ENCODE peak calls at places on chromosomes 16 and 17, in five cellular contexts. F is mesendoderm, Q is PC-9, Y is neural progenitor cell, I is mammary epithelial cell. S is an unnamed sample.

GRCh38 chr16:48321307-48322036 is 63.7 kb downstream of the SIAH1 start:
- DNase-seq in Y (no peak), I (peak; percentile 45), F (no peak), Q (no peak), S (no peak)

GRCh38 chr17:34709108-34709779 is 129.9 kb downstream of the TMEM132E start:
- DNase-seq in Y (no peak), I (no peak), Q (peak; percentile 20), F (no peak), S (no peak)

GRCh38 chr17:31512104-31512740 is 120.7 kb downstream of the RAB11FIP4 start:
- DNase-seq in I (no peak), Q (no peak), Y (no peak), F (no peak), S (no peak)

GRCh38 chr16:72122916-72123315 is 29.3 kb downstream of the DHX38 start:
- DNase-seq in I (no peak), Y (no peak), F (no peak), Q (no peak), S (no peak)

GRCh38 chr16:31561698-31562233 is 34.1 kb downstream of the AHSP start:
- DNase-seq in I (no peak), Y (no peak), Q (no peak), F (no peak), S (no peak)

GRCh38 chr17:19383681-19384470 is 3.1 kb downstream of the MFAP4 start:
- DNase-seq in Y (no peak), I (no peak), F (no peak), Q (no peak), S (no peak)

GRCh38 chr17:11336290-11336995 is 95.4 kb downstream of the SHISA6 start:
- DNase-seq in Q (no peak), Y (no peak), F (no peak), I (no peak), S (no peak)

GRCh38 chr16:7405166-7405565 is 72.5 kb downstream of the RBFOX1 start:
- DNase-seq in Y (peak; percentile 82), F (peak; percentile 72), I (no peak), Q (peak; percentile 6), S (peak; percentile 45)

GRCh38 chr17:41797377-41797776 is 10.9 kb upstream of the JUP start:
- DNase-seq in Y (no peak), F (no peak), Q (no peak), I (no peak), S (peak; percentile 54)

GRCh38 chr17:80785477-80786178 is 206.0 kb upstream of the CHMP6 start:
- DNase-seq in I (no peak), Q (no peak), Y (no peak), F (no peak), S (no peak)

GRCh38 chr17:8158267-8159031 is 4.3 kb downstream of the VAMP2 start:
- DNase-seq in Y (peak; percentile 87), I (peak; percentile 71), Q (peak; percentile 91), F (peak; percentile 92), S (peak; percentile 96)

GRCh38 chr17:40320771-40321501 is 12.0 kb downstream of the RARA start:
- DNase-seq in Y (no peak), I (no peak), F (no peak), Q (no peak), S (no peak)

GRCh38 chr16:55913717-55914116 is 38.5 kb upstream of the CES5A start:
- DNase-seq in I (peak; percentile 6), Y (no peak), F (no peak), Q (no peak), S (no peak)

GRCh38 chr17:16491131-16491702 is 776 bp downstream of the LRRC75A start:
- DNase-seq in Y (peak; percentile 50), Q (peak; percentile 55), F (no peak), I (no peak), S (peak; percentile 64)

GRCh38 chr17:46121165-46121764 is 72.0 kb downstream of the KANSL1 start:
- DNase-seq in F (no peak), Y (no peak), I (no peak), Q (no peak), S (no peak)

GRCh38 chr16:1218930-1219611 is 6.0 kb downstream of the TPSG1 start:
- DNase-seq in Y (no peak), F (no peak), I (no peak), Q (no peak), S (no peak)

GRCh38 chr16:87123356-87124001 is 193.7 kb downstream of the C16orf95 start:
- DNase-seq in Q (no peak), I (no peak), F (no peak), Y (no peak), S (no peak)

GRCh38 chr16:69120096-69120664 is 12.2 kb downstream of the CHTF8 start:
- DNase-seq in Y (no peak), F (no peak), Q (no peak), I (no peak), S (no peak)

GRCh38 chr17:68260051-68260762 is 12.4 kb downstream of the AMZ2 start:
- DNase-seq in I (no peak), Y (no peak), F (no peak), Q (no peak), S (no peak)

GRCh38 chr17:61444831-61445230 is 7.4 kb upstream of the TBX4 start:
- DNase-seq in F (no peak), Q (no peak), Y (no peak), I (no peak), S (no peak)

GRCh38 chr16:27439273-27440018 is 37.5 kb downstream of the IL21R start:
- DNase-seq in Q (no peak), F (no peak), Y (no peak), I (no peak), S (no peak)

GRCh38 chr17:76855105-76855504 is 13.1 kb upstream of the MGAT5B start:
- DNase-seq in F (no peak), Q (no peak), Y (no peak), I (no peak), S (no peak)

GRCh38 chr16:30927789-30928378 is 4.5 kb downstream of the FBXL19 start:
- DNase-seq in Q (peak; percentile 42), Y (peak; percentile 81), I (peak; percentile 56), F (peak; percentile 97), S (peak; percentile 85)

GRCh38 chr17:18992454-18993130 is 12.0 kb downstream of the FAM83G start:
- DNase-seq in Y (no peak), I (no peak), F (no peak), Q (no peak), S (no peak)

GRCh38 chr17:28747046-28747691 is 3.4 kb downstream of the TRAF4 start:
- DNase-seq in I (peak; percentile 71), Y (no peak), F (peak; percentile 78), Q (peak; percentile 88), S (peak; percentile 74)

GRCh38 chr17:29041091-29041490 is 1.9 kb upstream of the PIPOX start:
- DNase-seq in F (no peak), Y (no peak), Q (no peak), I (no peak), S (no peak)

GRCh38 chr17:34177642-34178041 is 77.4 kb upstream of the CCL2 start:
- DNase-seq in Y (no peak), F (no peak), I (no peak), Q (no peak), S (no peak)

GRCh38 chr16:30002614-30003346 is 6.7 kb downstream of the INO80E start:
- DNase-seq in Y (no peak), F (no peak), I (no peak), Q (no peak), S (no peak)

DNA sequence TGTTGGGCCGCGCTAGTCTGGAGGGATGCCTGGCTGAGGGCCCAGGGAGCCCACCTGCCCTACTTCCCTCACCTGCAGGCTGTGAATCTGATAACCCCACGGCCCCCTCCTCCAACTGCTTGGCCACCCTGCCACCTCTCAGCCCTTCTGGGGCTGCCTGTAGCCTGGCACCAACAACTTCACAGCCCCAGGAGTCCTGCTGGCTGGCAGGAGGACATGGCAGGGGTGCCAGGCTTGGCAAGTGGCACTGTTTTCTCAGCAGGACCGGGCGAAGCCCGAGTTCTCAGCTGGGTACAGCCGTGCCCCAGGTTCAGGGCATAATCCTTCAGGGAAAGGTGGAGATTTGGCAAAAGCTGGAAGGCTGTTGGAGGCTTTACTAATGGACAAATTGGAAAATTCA is 129.6 kb downstream of the CMIP start:
- DNase-seq in Q (no peak), I (no peak), F (no peak), Y (no peak), S (no peak)
- H3K79me2 ChIP-seq in Q (peaks cover 89% of the 10 kb centered on the region), I (peaks cover 96% of the 10 kb centered on the region), F (peaks cover 9% of the 10 kb centered on the region), Y (peaks cover 44% of the 10 kb centered on the region), S (peaks cover 63% of the 10 kb centered on the region)

GRCh38 chr17:57465551-57465950 is 209.2 kb downstream of the MSI2 start:
- DNase-seq in I (no peak), Y (no peak), F (no peak), Q (no peak), S (no peak)

GRCh38 chr17:57467801-57468200 is 211.5 kb downstream of the MSI2 start:
- DNase-seq in Y (no peak), Q (no peak), F (no peak), I (no peak), S (no peak)

GRCh38 chr17:57467226-57467625 is 210.9 kb downstream of the MSI2 start:
- DNase-seq in Q (no peak), Y (no peak), F (no peak), I (no peak), S (no peak)

GRCh38 chr17:57464191-57464864 is 208.0 kb downstream of the MSI2 start:
- DNase-seq in I (no peak), Q (no peak), Y (no peak), F (no peak), S (no peak)

GRCh38 chr17:57466042-57466471 is 209.7 kb downstream of the MSI2 start:
- DNase-seq in I (no peak), Q (no peak), F (peak; percentile 75), Y (peak; percentile 78), S (peak; percentile 75)
- H3K79me2 ChIP-seq in I (no peaks in the 10 kb centered on the region), Q (no peaks in the 10 kb centered on the region), F (no peaks in the 10 kb centered on the region), Y (peaks cover 96% of the 10 kb centered on the region), S (no peaks in the 10 kb centered on the region)

GRCh38 chr16:84839054-84839453 is 19.3 kb downstream of the CRISPLD2 start:
- DNase-seq in F (no peak), Y (no peak), Q (no peak), I (peak; percentile 17), S (no peak)

GRCh38 chr16:84836234-84836647 is 16.5 kb downstream of the CRISPLD2 start:
- DNase-seq in F (peak; percentile 90), I (peak; percentile 94), Y (peak; percentile 85), Q (no peak), S (peak; percentile 86)

GRCh38 chr16:84839956-84840355 is 20.2 kb downstream of the CRISPLD2 start:
- DNase-seq in F (peak; percentile 63), Q (peak; percentile 73), Y (peak; percentile 51), I (peak; percentile 14), S (peak; percentile 66)

GRCh38 chr16:84836967-84837366 is 17.2 kb downstream of the CRISPLD2 start:
- DNase-seq in Y (no peak), Q (no peak), I (no peak), F (no peak), S (no peak)

DNA sequence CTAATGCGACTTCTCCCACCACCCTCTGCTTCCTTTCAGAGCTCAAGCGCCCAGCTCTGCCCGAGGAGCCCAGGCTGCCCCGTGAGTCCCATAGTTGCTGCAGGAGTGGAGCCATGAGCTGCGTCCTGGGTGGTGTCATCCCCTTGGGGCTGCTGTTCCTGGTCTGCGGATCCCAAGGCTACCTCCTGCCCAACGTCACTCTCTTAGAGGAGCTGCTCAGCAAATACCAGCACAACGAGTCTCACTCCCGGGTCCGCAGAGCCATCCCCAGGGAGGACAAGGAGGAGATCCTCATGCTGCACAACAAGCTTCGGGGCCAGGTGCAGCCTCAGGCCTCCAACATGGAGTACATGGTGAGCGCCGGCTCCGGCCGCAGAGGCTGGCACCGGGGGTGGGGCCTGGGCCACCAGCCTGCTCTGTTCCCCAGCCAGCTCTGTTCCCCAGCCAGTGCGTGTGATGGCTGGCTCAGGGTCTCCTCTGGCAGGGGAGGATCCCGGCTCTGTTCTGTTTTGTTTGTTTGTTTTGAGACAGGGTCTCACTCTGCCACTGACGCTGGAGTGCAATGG is 18.7 kb downstream of the CRISPLD2 start:
- DNase-seq in I (no peak), F (no peak), Y (no peak), Q (no peak), S (no peak)
- H3K79me2 ChIP-seq in I (no peaks in the 10 kb centered on the region), F (no peaks in the 10 kb centered on the region), Y (no peaks in the 10 kb centered on the region), Q (no peaks in the 10 kb centered on the region), S (no peaks in the 10 kb centered on the region)

GRCh38 chr17:75249564-75249963 is 11.8 kb downstream of the GGA3 start:
- DNase-seq in Y (no peak), I (no peak), F (no peak), Q (no peak), S (no peak)
- H3K79me2 ChIP-seq in Y (peaks cover 35% of the 10 kb centered on the region), I (peaks cover 50% of the 10 kb centered on the region), F (peaks cover 6% of the 10 kb centered on the region), Q (peaks cover 37% of the 10 kb centered on the region), S (peaks cover 69% of the 10 kb centered on the region)

S was measured in GM23338.